ENCODE peak calls at places on chromosomes 13 and 19, in five cellular contexts. One of them, this sample, is unnamed.

GRCh38 chr13:25980255-25980654 is 71.6 kb downstream of the SHISA2 start:
- DNase-seq in heart right ventricle: no peak
- DNase-seq in NCI-H510A treated with DMSO at 0.1 percent for 48 hours: no peak
- DNase-seq in endothelial cell of umbilical vein: peak; percentile 54
- DNase-seq in non-pigmented ciliary epithelial cell: no peak
- DNase-seq in this sample: no peak

GRCh38 chr19:39998511-39998910 is 1.7 kb downstream of the ZNF546 start:
- DNase-seq in non-pigmented ciliary epithelial cell: no peak
- DNase-seq in NCI-H510A treated with DMSO at 0.1 percent for 48 hours: no peak
- DNase-seq in endothelial cell of umbilical vein: no peak
- DNase-seq in heart right ventricle: no peak
- DNase-seq in this sample: no peak

GRCh38 chr19:44430956-44431355 is 17.3 kb downstream of the ZNF229 start:
- DNase-seq in endothelial cell of umbilical vein: no peak
- DNase-seq in heart right ventricle: no peak
- DNase-seq in non-pigmented ciliary epithelial cell: no peak
- DNase-seq in NCI-H510A treated with DMSO at 0.1 percent for 48 hours: no peak
- DNase-seq in this sample: no peak

GRCh38 chr19:3723883-3724282 is 15.7 kb downstream of the TJP3 start:
- DNase-seq in NCI-H510A treated with DMSO at 0.1 percent for 48 hours: no peak
- DNase-seq in endothelial cell of umbilical vein: no peak
- DNase-seq in non-pigmented ciliary epithelial cell: no peak
- DNase-seq in heart right ventricle: no peak
- DNase-seq in this sample: no peak

GRCh38 chr19:17232258-17232657 is 6.2 kb downstream of the OCEL1 start:
- DNase-seq in NCI-H510A treated with DMSO at 0.1 percent for 48 hours: no peak
- DNase-seq in heart right ventricle: no peak
- DNase-seq in non-pigmented ciliary epithelial cell: no peak
- DNase-seq in endothelial cell of umbilical vein: no peak
- DNase-seq in this sample: no peak

GRCh38 chr19:17109962-17110598 is 34.5 kb downstream of the MYO9B start:
- DNase-seq in heart right ventricle: peak; percentile 52
- DNase-seq in endothelial cell of umbilical vein: no peak
- DNase-seq in non-pigmented ciliary epithelial cell: no peak
- DNase-seq in NCI-H510A treated with DMSO at 0.1 percent for 48 hours: no peak
- DNase-seq in this sample: no peak

GRCh38 chr19:3320354-3320670 is 46.1 kb upstream of the NFIC start:
- DNase-seq in endothelial cell of umbilical vein: no peak
- DNase-seq in heart right ventricle: no peak
- DNase-seq in NCI-H510A treated with DMSO at 0.1 percent for 48 hours: no peak
- DNase-seq in non-pigmented ciliary epithelial cell: no peak
- DNase-seq in this sample: no peak

GRCh38 chr19:44648536-44649370 is 5.0 kb downstream of the PVR start:
- DNase-seq in non-pigmented ciliary epithelial cell: no peak
- DNase-seq in NCI-H510A treated with DMSO at 0.1 percent for 48 hours: no peak
- DNase-seq in heart right ventricle: no peak
- DNase-seq in endothelial cell of umbilical vein: peak; percentile 46
- DNase-seq in this sample: peak; percentile 50

GRCh38 chr19:23312515-23312914 is 62.3 kb upstream of the ZNF724 start:
- DNase-seq in non-pigmented ciliary epithelial cell: no peak
- DNase-seq in heart right ventricle: no peak
- DNase-seq in NCI-H510A treated with DMSO at 0.1 percent for 48 hours: no peak
- DNase-seq in endothelial cell of umbilical vein: no peak
- DNase-seq in this sample: no peak

GRCh38 chr13:40061466-40062450 is 406.3 kb downstream of the COG6 start:
- DNase-seq in non-pigmented ciliary epithelial cell: no peak
- DNase-seq in endothelial cell of umbilical vein: no peak
- DNase-seq in heart right ventricle: no peak
- DNase-seq in NCI-H510A treated with DMSO at 0.1 percent for 48 hours: no peak
- DNase-seq in this sample: no peak

GRCh38 chr13:79973533-79973963 is 367.4 kb downstream of the SPRY2 start:
- DNase-seq in non-pigmented ciliary epithelial cell: no peak
- DNase-seq in NCI-H510A treated with DMSO at 0.1 percent for 48 hours: no peak
- DNase-seq in heart right ventricle: peak; percentile 22
- DNase-seq in endothelial cell of umbilical vein: no peak
- DNase-seq in this sample: no peak

GRCh38 chr19:19548915-19549537 is 11.0 kb downstream of the CILP2 start:
- DNase-seq in NCI-H510A treated with DMSO at 0.1 percent for 48 hours: no peak
- DNase-seq in endothelial cell of umbilical vein: no peak
- DNase-seq in non-pigmented ciliary epithelial cell: no peak
- DNase-seq in heart right ventricle: no peak
- DNase-seq in this sample: no peak

GRCh38 chr13:114066956-114067355 is 65.5 kb downstream of the RASA3 start:
- DNase-seq in heart right ventricle: no peak
- DNase-seq in non-pigmented ciliary epithelial cell: no peak
- DNase-seq in endothelial cell of umbilical vein: no peak
- DNase-seq in NCI-H510A treated with DMSO at 0.1 percent for 48 hours: no peak
- DNase-seq in this sample: no peak

GRCh38 chr13:23289917-23290357 is 109.2 kb downstream of the SGCG start:
- DNase-seq in NCI-H510A treated with DMSO at 0.1 percent for 48 hours: no peak
- DNase-seq in heart right ventricle: no peak
- DNase-seq in endothelial cell of umbilical vein: no peak
- DNase-seq in non-pigmented ciliary epithelial cell: no peak
- DNase-seq in this sample: no peak

GRCh38 chr19:42150353-42150752 is 18.1 kb upstream of the POU2F2 start:
- DNase-seq in endothelial cell of umbilical vein: no peak
- DNase-seq in non-pigmented ciliary epithelial cell: no peak
- DNase-seq in heart right ventricle: no peak
- DNase-seq in NCI-H510A treated with DMSO at 0.1 percent for 48 hours: no peak
- DNase-seq in this sample: no peak

GRCh38 chr13:91946498-91947070 is 548.2 kb downstream of the GPC5 start:
- DNase-seq in NCI-H510A treated with DMSO at 0.1 percent for 48 hours: peak; percentile 40
- DNase-seq in non-pigmented ciliary epithelial cell: no peak
- DNase-seq in endothelial cell of umbilical vein: peak; percentile 1
- DNase-seq in heart right ventricle: no peak
- DNase-seq in this sample: no peak

GRCh38 chr13:101681834-101682233 is 229.4 kb downstream of the ITGBL1 start:
- DNase-seq in non-pigmented ciliary epithelial cell: no peak
- DNase-seq in heart right ventricle: no peak
- DNase-seq in endothelial cell of umbilical vein: peak; percentile 33
- DNase-seq in NCI-H510A treated with DMSO at 0.1 percent for 48 hours: no peak
- DNase-seq in this sample: no peak

GRCh38 chr19:57434386-57435061 is 601 bp upstream of the ZNF749 start:
- DNase-seq in heart right ventricle: no peak
- DNase-seq in endothelial cell of umbilical vein: no peak
- DNase-seq in non-pigmented ciliary epithelial cell: no peak
- DNase-seq in NCI-H510A treated with DMSO at 0.1 percent for 48 hours: peak; percentile 79
- DNase-seq in this sample: no peak

GRCh38 chr19:41990028-41990427 is 4.0 kb downstream of the ATP1A3 start:
- DNase-seq in NCI-H510A treated with DMSO at 0.1 percent for 48 hours: no peak
- DNase-seq in heart right ventricle: no peak
- DNase-seq in non-pigmented ciliary epithelial cell: no peak
- DNase-seq in endothelial cell of umbilical vein: no peak
- DNase-seq in this sample: no peak

GRCh38 chr13:95641961-95642621 is 2.4 kb downstream of the DZIP1 start:
- DNase-seq in heart right ventricle: peak; percentile 54
- DNase-seq in endothelial cell of umbilical vein: peak; percentile 52
- DNase-seq in non-pigmented ciliary epithelial cell: no peak
- DNase-seq in NCI-H510A treated with DMSO at 0.1 percent for 48 hours: peak; percentile 54
- DNase-seq in this sample: peak; percentile 43

GRCh38 chr13:60009300-60010248 is 154.2 kb downstream of the DIAPH3 start:
- DNase-seq in heart right ventricle: peak; percentile 6
- DNase-seq in endothelial cell of umbilical vein: no peak
- DNase-seq in non-pigmented ciliary epithelial cell: no peak
- DNase-seq in NCI-H510A treated with DMSO at 0.1 percent for 48 hours: peak; percentile 17
- DNase-seq in this sample: no peak

GRCh38 chr13:113664751-113665581 is 2.1 kb upstream of the GRK1 start:
- DNase-seq in endothelial cell of umbilical vein: no peak
- DNase-seq in NCI-H510A treated with DMSO at 0.1 percent for 48 hours: no peak
- DNase-seq in heart right ventricle: no peak
- DNase-seq in non-pigmented ciliary epithelial cell: no peak
- DNase-seq in this sample: peak; percentile 3

This sample was measured in ovary.